ENCODE peak calls at places on chromosomes 11 and 22, in five cellular contexts. R is CD4-positive, CD25-positive, alpha-beta regulatory T cell; G is coronary artery; O is fibroblast of mammary gland; H is ascending aorta. W is an unnamed sample.

GRCh38 chr22:17083255-17083654 is 1.5 kb upstream of the IL17RA start:
- DNase-seq in G (peak), O (no peak), R (no peak), H (no peak), W (no peak)

GRCh38 chr22:49986325-49986724 is 25.8 kb downstream of the PIM3 start:
- DNase-seq in R (no peak), H (no peak), G (no peak), O (no peak), W (no peak)

GRCh38 chr11:75453916-75454655 is 21.1 kb upstream of the KLHL35 start:
- DNase-seq in H (no peak), R (no peak), G (no peak), O (peak), W (no peak)

GRCh38 chr11:100434821-100435641 is 252.1 kb upstream of the ARHGAP42 start:
- DNase-seq in O (no peak), H (no peak), R (no peak), G (no peak), W (no peak)

GRCh38 chr11:128897841-128898240 is 6.7 kb downstream of the KCNJ5 start:
- DNase-seq in H (no peak), O (peak), G (no peak), R (no peak), W (no peak)

GRCh38 chr11:71080239-71081097 is 171.9 kb downstream of the SHANK2 start:
- DNase-seq in O (peak), G (no peak), H (no peak), R (no peak), W (peak)

GRCh38 chr22:47165338-47165931 is 403.0 kb downstream of the TBC1D22A start:
- DNase-seq in R (no peak), G (peak), O (no peak), H (peak), W (no peak)

GRCh38 chr11:30573951-30574350 is 12.2 kb downstream of the MPPED2 start:
- DNase-seq in G (no peak), H (no peak), R (no peak), O (no peak), W (no peak)

GRCh38 chr11:58923300-58923788 is 15.9 kb upstream of the GLYATL1 start:
- DNase-seq in H (no peak), O (peak), G (no peak), R (no peak), W (peak)

GRCh38 chr11:79615425-79615824 is 174.6 kb upstream of the TENM4 start:
- DNase-seq in R (no peak), G (no peak), O (no peak), H (no peak), W (no peak)
- H3K4me3 ChIP-seq in R (no peak), G (no peak), O (no peak), H (no peak), W (no peak)

DNA sequence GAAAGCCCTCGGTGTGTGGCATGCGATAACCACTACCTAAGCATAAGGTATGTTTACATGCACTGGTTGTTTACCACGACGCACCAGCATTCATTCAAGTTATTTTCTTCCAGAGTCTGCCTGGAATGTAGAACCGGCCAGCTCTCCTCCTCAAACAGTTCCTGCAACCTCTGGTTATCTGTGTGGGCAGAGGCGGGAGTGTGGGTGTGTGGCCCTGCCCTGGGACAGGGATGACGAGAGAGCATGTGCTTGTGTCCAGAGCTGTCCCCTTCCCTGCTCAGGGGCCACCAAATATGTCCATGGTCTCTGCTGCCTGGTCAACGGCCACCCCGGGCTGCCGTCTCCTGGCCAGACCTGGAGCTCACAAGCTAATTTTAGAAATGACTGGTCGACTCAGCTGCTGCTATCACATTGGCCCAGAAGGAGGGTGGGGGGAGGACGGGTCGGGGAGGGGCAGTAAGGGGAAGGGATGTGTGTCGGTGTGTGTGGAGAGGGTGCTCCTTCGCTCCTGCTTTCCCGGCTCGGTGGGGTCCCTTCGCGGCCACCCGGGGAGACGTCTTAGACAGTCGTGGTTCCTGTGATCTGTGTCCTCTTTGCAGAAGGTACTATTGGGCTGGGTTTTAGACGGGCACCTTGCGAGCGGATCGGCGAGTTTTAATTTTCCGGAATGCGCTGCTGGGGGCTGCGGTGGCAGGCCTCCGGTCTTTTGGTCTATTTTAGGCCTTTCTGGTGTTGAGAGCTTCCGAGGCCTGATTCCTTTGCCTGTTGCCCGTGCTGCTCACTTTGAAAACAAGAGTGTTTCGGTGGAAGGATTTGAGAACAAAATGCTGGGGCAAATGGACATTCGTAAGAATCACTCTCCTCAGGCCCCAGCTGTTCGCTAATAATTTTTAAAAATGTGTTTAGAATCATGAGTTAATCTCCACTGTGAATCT is at the start of gene MYO18B:
- DNase-seq in H (peak), G (peak), O (no peak), R (no peak), W (no peak)
- H3K4me3 ChIP-seq in H (peak), G (peak), O (no peak), R (no peak), W (no peak)

GRCh38 chr22:37696657-37697539 is at the start of gene TRIOBP:
- DNase-seq in O (peak), R (peak), H (peak), G (peak), W (no peak)
- H3K4me3 ChIP-seq in O (peak), R (no peak), H (no peak), G (peak), W (peak)

GRCh38 chr11:123064268-123064657 is 2.3 kb upstream of the HSPA8 start:
- DNase-seq in R (no peak), G (no peak), O (no peak), H (no peak), W (no peak)
- H3K4me3 ChIP-seq in R (peak), G (peak), O (no peak), H (peak), W (peak)

GRCh38 chr22:20653012-20653794 is 120.7 kb upstream of the SERPIND1 start:
- DNase-seq in R (no peak), O (no peak), H (peak), G (no peak), W (no peak)
- H3K4me3 ChIP-seq in R (no peak), O (no peak), H (no peak), G (no peak), W (no peak)

GRCh38 chr11:57529012-57529411 is 1.5 kb downstream of the TIMM10 start:
- DNase-seq in G (no peak), R (no peak), O (no peak), H (no peak), W (no peak)
- H3K4me3 ChIP-seq in G (no peak), R (no peak), O (no peak), H (no peak), W (no peak)

DNA sequence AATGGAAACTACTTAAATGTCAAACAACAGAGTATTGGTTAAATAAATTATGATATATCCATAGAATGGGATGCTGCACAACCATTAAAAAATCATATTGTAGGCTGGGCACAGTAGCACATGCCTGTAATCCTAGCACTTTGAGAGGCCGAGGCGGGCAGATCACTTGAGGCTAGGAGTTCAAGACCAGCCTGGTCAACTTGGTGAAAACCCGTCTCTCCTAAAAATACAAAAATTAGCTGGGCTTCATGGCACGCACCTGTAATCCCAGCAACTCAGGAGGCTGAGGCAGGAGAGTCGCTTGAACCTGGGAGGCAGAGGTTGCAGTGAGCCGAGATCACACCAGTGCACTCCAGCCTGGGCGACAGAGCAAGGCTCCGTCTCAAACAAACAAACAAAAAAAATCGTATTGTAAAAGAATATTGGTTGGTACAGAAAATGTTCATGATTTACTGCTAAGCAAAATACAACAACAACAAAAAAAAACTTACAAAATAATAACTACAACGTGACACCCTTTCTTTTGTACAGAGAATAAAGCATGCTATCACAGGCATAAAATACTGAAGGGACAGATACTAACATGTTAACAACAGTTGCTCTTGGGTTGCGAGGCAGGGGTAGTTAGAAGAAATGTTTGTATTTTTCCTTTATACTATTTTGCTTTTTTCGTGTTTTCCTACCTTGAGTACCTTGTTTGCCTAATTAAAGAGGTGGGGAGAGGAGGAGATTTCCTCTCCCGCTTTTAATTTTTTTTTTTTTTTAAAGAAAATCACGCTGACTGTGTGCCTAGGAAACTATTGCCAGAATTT is 21.3 kb upstream of the RRAS2 start:
- DNase-seq in H (no peak), G (no peak), O (no peak), R (no peak), W (no peak)
- H3K4me3 ChIP-seq in H (peak), G (peak), O (no peak), R (peak), W (peak)

GRCh38 chr22:42855726-42856125 is 1.3 kb downstream of the ARFGAP3 start:
- DNase-seq in R (no peak), G (peak), H (no peak), O (no peak), W (no peak)
- H3K4me3 ChIP-seq in R (peak), G (peak), H (peak), O (peak), W (peak)

W was measured in epithelial cell of proximal tubule.